ENCODE peak calls at places on chromosomes 4 and X, in four cellular contexts. D, P, S and L are unnamed samples.

GRCh38 chr4:95049838-95050237 is 292.1 kb downstream of the BMPR1B start:
- DNase-seq in D (no peak), P (no peak), S (no peak), L (no peak)

GRCh38 chrX:38803609-38804480 is 2.6 kb downstream of the MID1IP1 start:
- DNase-seq in D (no peak), P (peak; percentile 66), S (peak; percentile 88), L (peak; percentile 90)

GRCh38 chrX:148457279-148457678 is 43.1 kb upstream of the AFF2 start:
- DNase-seq in D (no peak), P (no peak), S (no peak), L (peak; percentile 85)

GRCh38 chr4:3786196-3786869 is 20.1 kb downstream of the ADRA2C start:
- DNase-seq in D (no peak), P (no peak), S (no peak), L (no peak)

GRCh38 chr4:185580699-185581098 is 45.4 kb upstream of the PDLIM3 start:
- DNase-seq in D (no peak), P (no peak), S (no peak), L (no peak)

GRCh38 chr4:138702471-138702870 is 313.1 kb upstream of the NOCT start:
- DNase-seq in D (no peak), P (no peak), S (no peak), L (no peak)

GRCh38 chrX:81168391-81168790 is 33.3 kb downstream of the HMGN5 start:
- DNase-seq in D (no peak), P (no peak), S (no peak), L (no peak)

GRCh38 chr4:68079918-68080317 is 49.8 kb downstream of the TMPRSS11F start:
- DNase-seq in D (no peak), P (no peak), S (no peak), L (no peak)

GRCh38 chr4:20254517-20255250 is 3.0 kb downstream of the SLIT2 start:
- DNase-seq in D (no peak), P (no peak), S (peak; percentile 68), L (no peak)

GRCh38 chr4:150229538-150229937 is 151.3 kb downstream of the DCLK2 start:
- DNase-seq in D (no peak), P (no peak), S (no peak), L (no peak)